ENCODE peak calls at places on chromosomes 12 and 14, in seven cellular contexts. T is lower leg skin, I is AG04450, G is heart left ventricle, H is IMR-90, C is lower lobe of right lung, E is osteoblast. Z is an unnamed sample.
A peak's percentile ranks its signal among the peaks of the same experiment; 100 is the strongest.

GRCh38 chr12:110001596-110001995 is 2.4 kb downstream of the ANKRD13A start:
- DNase-seq in I (no peak), T (no peak), G (no peak), E (peak; percentile 92), H (peak; percentile 92), C (no peak), Z (peak; percentile 62)

GRCh38 chr12:6230321-6231110 is 30.3 kb downstream of the CD9 start:
- DNase-seq in E (no peak), G (peak; percentile 61), C (peak; percentile 79), T (peak; percentile 83), I (no peak), H (no peak), Z (no peak)

GRCh38 chr12:15163577-15163976 is 57.6 kb downstream of the RERG start:
- DNase-seq in E (no peak), C (no peak), I (no peak), T (no peak), G (no peak), H (no peak), Z (peak; percentile 9)

GRCh38 chr12:116708826-116709756 is 28.8 kb downstream of the SPRING1 start:
- DNase-seq in E (peak; percentile 59), G (no peak), C (no peak), T (peak; percentile 38), I (no peak), H (peak; percentile 58), Z (peak; percentile 44)

GRCh38 chr14:77184396-77185092 is 2.9 kb downstream of the TMEM63C start:
- DNase-seq in C (no peak), I (no peak), T (peak; percentile 37), G (no peak), E (no peak), H (no peak), Z (no peak)

GRCh38 chr12:42446761-42447160 is 120.8 kb downstream of the PPHLN1 start:
- DNase-seq in H (no peak), T (no peak), I (no peak), G (no peak), C (no peak), E (peak; percentile 63), Z (no peak)

GRCh38 chr14:74368441-74368840 is 20.2 kb downstream of the VRTN start:
- DNase-seq in G (no peak), E (no peak), H (no peak), C (no peak), I (no peak), T (no peak), Z (no peak)

GRCh38 chr14:105149146-105149781 is 19.3 kb downstream of the JAG2 start:
- DNase-seq in C (peak; percentile 39), E (peak; percentile 85), I (no peak), H (no peak), T (no peak), G (peak; percentile 19), Z (no peak)

GRCh38 chr14:76710093-76711010 is 50.9 kb upstream of the VASH1 start:
- DNase-seq in H (peak; percentile 59), E (peak; percentile 89), C (no peak), T (no peak), G (no peak), I (peak; percentile 10), Z (no peak)

GRCh38 chr14:68806526-68807147 is 13.8 kb upstream of the ZFP36L1 start:
- DNase-seq in T (no peak), H (no peak), G (peak; percentile 38), I (no peak), E (peak; percentile 84), C (no peak), Z (no peak)

GRCh38 chr12:132545183-132545953 is 55.4 kb downstream of the FBRSL1 start:
- DNase-seq in C (no peak), T (no peak), H (no peak), I (no peak), E (no peak), G (no peak), Z (no peak)

GRCh38 chr14:88599761-88600439 is 37.1 kb downstream of the ZC3H14 start:
- DNase-seq in H (no peak), E (no peak), C (no peak), T (no peak), I (no peak), G (no peak), Z (no peak)

GRCh38 chr12:73547421-73547820 is 990.2 kb upstream of the ATXN7L3B start:
- DNase-seq in T (no peak), E (no peak), I (no peak), C (no peak), G (no peak), H (no peak), Z (no peak)

GRCh38 chr12:80684077-80684495 is 23.3 kb upstream of the MYF6 start:
- DNase-seq in I (no peak), H (no peak), G (no peak), T (no peak), E (no peak), C (no peak), Z (no peak)
- H3K4me3 ChIP-seq in I (no peak overlapping the region), H (no peak overlapping the region), G (no peak overlapping the region), T (no peak overlapping the region), E (no peak overlapping the region), C (no peak overlapping the region), Z (no peak overlapping the region)

DNA sequence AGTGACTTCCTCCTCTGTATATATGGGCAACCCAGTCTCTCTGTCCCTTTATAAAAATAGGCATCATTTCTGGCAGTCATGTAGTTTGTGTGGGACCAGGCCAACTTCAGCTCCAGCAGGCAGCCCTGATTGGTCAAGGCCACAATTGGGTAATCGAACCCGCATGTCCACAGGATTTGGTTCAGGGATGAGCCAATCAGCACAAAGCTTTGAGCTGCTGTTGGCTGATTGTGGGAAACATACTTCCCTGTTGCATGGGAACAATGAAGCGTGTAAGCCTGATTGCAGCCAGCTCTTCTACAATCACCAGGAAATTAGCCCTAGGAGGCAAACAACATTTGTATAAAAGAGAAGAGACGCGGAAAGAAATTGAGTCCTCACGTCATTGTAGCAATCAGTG is 328.6 kb downstream of the PCNX1 start:
- DNase-seq in E (no peak), C (no peak), I (no peak), G (peak; percentile 60), H (no peak), T (peak; percentile 53), Z (no peak)
- H3K4me3 ChIP-seq in E (no peak overlapping the region), C (no peak overlapping the region), I (no peak overlapping the region), G (no peak overlapping the region), H (no peak overlapping the region), T (no peak overlapping the region), Z (no peak overlapping the region)

GRCh38 chr12:75985566-75985965 is 46.0 kb downstream of the PHLDA1 start:
- DNase-seq in I (no peak), H (no peak), G (no peak), C (no peak), E (no peak), T (no peak), Z (no peak)

GRCh38 chr12:75981773-75982564 is 49.6 kb downstream of the PHLDA1 start:
- DNase-seq in T (no peak), H (peak; percentile 75), I (no peak), E (peak; percentile 3), C (no peak), G (peak; percentile 43), Z (no peak)

GRCh38 chr12:75981247-75981646 is 50.3 kb downstream of the PHLDA1 start:
- DNase-seq in G (no peak), E (no peak), T (no peak), I (no peak), C (no peak), H (no peak), Z (no peak)

GRCh38 chr12:75984577-75985182 is 46.9 kb downstream of the PHLDA1 start:
- DNase-seq in C (no peak), G (no peak), T (no peak), H (no peak), I (no peak), E (no peak), Z (no peak)

DNA sequence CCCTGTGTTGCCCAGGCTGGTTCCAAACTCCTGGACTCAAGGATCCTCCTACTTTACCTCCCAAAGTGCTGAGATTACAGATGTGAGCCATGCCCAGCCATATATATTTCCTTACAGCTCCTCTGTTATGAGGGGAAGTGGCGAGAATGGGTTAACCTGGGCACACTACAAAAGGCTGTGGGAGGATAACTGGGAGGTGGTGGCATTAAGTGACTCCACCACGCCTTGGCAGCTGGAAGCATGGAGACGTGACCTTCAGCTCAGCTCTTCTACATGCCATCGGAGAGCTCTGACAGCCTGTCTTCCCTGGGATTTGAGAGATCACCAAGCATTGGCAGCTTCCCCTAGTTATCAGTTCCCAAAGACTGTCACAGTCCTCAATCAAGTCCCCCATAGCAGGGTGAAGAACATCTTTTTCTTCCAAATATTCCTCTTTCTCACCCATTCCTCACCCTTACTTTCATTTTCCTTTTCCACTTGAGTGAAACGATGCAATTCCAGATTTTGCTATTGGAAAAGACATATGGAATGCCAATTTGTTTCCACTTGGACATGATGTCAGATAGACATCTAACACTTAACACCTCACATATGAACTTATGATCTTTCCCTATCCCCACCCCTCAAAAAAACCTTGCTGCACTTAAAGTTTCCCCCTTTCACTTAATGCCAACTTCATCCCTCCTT is 48.5 kb downstream of the PHLDA1 start:
- DNase-seq in C (no peak), E (peak; percentile 9), I (no peak), H (no peak), T (no peak), G (peak; percentile 42), Z (peak; percentile 22)
- H3K4me3 ChIP-seq in C (peak overlapping the region; percentile 39), E (peak overlapping the region; percentile 64), I (peak overlapping the region; percentile 55), H (peak overlapping the region; percentile 35), T (no peak overlapping the region), G (no peak overlapping the region), Z (peak overlapping the region; percentile 29)

DNA sequence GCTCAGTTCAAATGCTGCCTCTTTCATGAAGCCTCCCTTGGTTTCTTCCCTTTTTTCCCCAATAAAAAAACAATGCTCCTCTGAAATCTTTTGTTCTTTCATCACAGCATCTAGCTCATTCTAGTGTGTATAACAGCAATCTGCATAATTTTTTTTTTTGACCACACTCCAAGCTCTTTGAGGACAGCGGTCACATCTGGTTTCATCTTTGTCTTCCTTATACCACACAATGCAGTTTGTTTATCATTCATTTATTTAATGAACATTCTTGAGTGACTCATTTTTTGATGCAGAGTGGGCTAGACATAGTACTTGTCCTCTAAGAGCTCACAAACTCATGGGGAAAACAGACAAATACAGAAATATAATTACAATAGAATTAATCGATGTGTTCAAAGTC is 7.3 kb downstream of the GNG2 start:
- DNase-seq in T (no peak), G (no peak), I (no peak), E (no peak), C (no peak), H (peak; percentile 48), Z (no peak)
- H3K4me3 ChIP-seq in T (no peak overlapping the region), G (no peak overlapping the region), I (no peak overlapping the region), E (no peak overlapping the region), C (no peak overlapping the region), H (no peak overlapping the region), Z (no peak overlapping the region)

DNA sequence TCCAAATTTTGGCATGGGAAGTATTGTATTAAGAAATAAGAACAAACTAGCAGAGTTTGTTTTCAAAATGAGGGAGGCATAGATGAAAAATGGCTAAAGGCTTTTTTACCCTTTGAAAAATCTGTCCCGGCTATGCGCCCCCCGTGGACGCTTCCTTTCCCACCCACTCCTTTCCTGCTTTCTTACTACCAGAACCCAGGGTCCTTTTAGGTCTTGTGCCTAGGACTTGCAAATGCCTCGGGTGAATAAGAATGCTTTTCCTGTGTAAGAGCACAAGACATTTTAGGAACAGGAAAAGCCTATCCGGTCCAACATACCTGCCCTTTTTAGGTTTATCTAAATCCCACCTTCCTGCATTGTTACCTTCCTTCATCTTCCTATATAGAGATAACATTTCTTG is 84.7 kb upstream of the PTPRB start:
- DNase-seq in T (no peak), G (no peak), C (no peak), I (no peak), H (no peak), E (no peak), Z (no peak)
- H3K4me3 ChIP-seq in T (no peak overlapping the region), G (no peak overlapping the region), C (no peak overlapping the region), I (no peak overlapping the region), H (no peak overlapping the region), E (no peak overlapping the region), Z (no peak overlapping the region)

GRCh38 chr14:22210906-22211305 is 378.1 kb downstream of the DAD1 start:
- DNase-seq in T (no peak), H (no peak), C (no peak), G (no peak), E (no peak), I (no peak), Z (no peak)
- H3K4me3 ChIP-seq in T (no peak overlapping the region), H (no peak overlapping the region), C (no peak overlapping the region), G (no peak overlapping the region), E (no peak overlapping the region), I (no peak overlapping the region), Z (no peak overlapping the region)

Z was measured in MG63.